ENCODE peak calls at places on chromosomes 5 and 9, in nine cellular contexts. P, K, E, D, G, F, R, N and A are unnamed samples. For H3K4me1, the result is how much of the 10 kb centered on the place peaks cover.

GRCh38 chr5:161093105-161093504 is 241.1 kb upstream of the ATP10B start:
- DNase-seq in P (no peak), K (peak), E (no peak), D (no peak), G (no peak), F (no peak), R (no peak), N (no peak), A (no peak)

GRCh38 chr5:66933066-66933465 is 263.5 kb downstream of the CD180 start:
- DNase-seq in P (no peak), K (peak), E (peak), D (no peak), G (no peak), F (no peak), R (no peak), N (no peak), A (no peak)

GRCh38 chr5:40904205-40904993 is 4.9 kb upstream of the C7 start:
- DNase-seq in P (peak), K (peak), E (peak), D (peak), G (peak), F (peak), R (peak), N (peak), A (peak)

GRCh38 chr5:134877159-134877558 is 3.0 kb downstream of the TXNDC15 start:
- DNase-seq in P (no peak), K (no peak), E (no peak), D (no peak), G (no peak), F (peak), R (no peak), N (no peak), A (no peak)

GRCh38 chr9:121972501-121972981 is 120.6 kb downstream of the TTLL11 start:
- DNase-seq in P (peak), K (no peak), E (peak), D (peak), G (peak), F (peak), R (no peak), N (no peak), A (peak)

GRCh38 chr5:98906756-98907355 is 22.0 kb downstream of the CHD1 start:
- DNase-seq in P (no peak), K (no peak), E (peak), D (no peak), G (no peak), F (no peak), R (no peak), N (no peak), A (no peak)

GRCh38 chr5:178116406-178116885 is 3.1 kb downstream of the N4BP3 start:
- DNase-seq in P (no peak), K (no peak), E (no peak), D (no peak), G (no peak), F (peak), R (no peak), N (no peak), A (no peak)

GRCh38 chr5:126988021-126988569 is 42.3 kb downstream of the MARCHF3 start:
- DNase-seq in P (no peak), K (no peak), E (no peak), D (no peak), G (no peak), F (peak), R (no peak), N (no peak), A (no peak)

GRCh38 chr5:125134216-125135081 is 388.0 kb upstream of the ZNF608 start:
- DNase-seq in P (no peak), K (peak), E (peak), D (no peak), G (no peak), F (no peak), R (no peak), N (no peak), A (no peak)

GRCh38 chr5:171984748-171985419 is 21.6 kb downstream of the FBXW11 start:
- DNase-seq in P (no peak), K (peak), E (peak), D (no peak), G (no peak), F (no peak), R (no peak), N (no peak), A (no peak)

GRCh38 chr5:150404991-150405816 is 7.5 kb downstream of the CD74 start:
- DNase-seq in P (no peak), K (no peak), E (no peak), D (no peak), G (no peak), F (no peak), R (no peak), N (no peak), A (no peak)

GRCh38 chr5:120372899-120373298 is 91.2 kb upstream of the PRR16 start:
- DNase-seq in P (no peak), K (no peak), E (no peak), D (peak), G (no peak), F (no peak), R (no peak), N (peak), A (no peak)

GRCh38 chr5:15600035-15600434 is 100.1 kb downstream of the FBXL7 start:
- DNase-seq in P (no peak), K (no peak), E (no peak), D (no peak), G (no peak), F (no peak), R (no peak), N (no peak), A (no peak)

GRCh38 chr9:132669636-132670358 is at the start of gene DDX31:
- DNase-seq in P (peak), K (peak), E (peak), D (peak), G (peak), F (peak), R (peak), N (peak), A (peak)

GRCh38 chr5:33257807-33258491 is 182.8 kb upstream of the TARS1 start:
- DNase-seq in P (no peak), K (peak), E (peak), D (no peak), G (no peak), F (no peak), R (no peak), N (no peak), A (no peak)

GRCh38 chr9:121939643-121940042 is 153.5 kb downstream of the TTLL11 start:
- DNase-seq in P (no peak), K (no peak), E (no peak), D (no peak), G (no peak), F (peak), R (no peak), N (no peak), A (no peak)

GRCh38 chr9:132151118-132151517 is 10.7 kb upstream of the NTNG2 start:
- DNase-seq in P (no peak), K (no peak), E (no peak), D (no peak), G (no peak), F (no peak), R (no peak), N (no peak), A (no peak)

GRCh38 chr9:91208837-91209236 is 152.9 kb downstream of the AUH start:
- DNase-seq in P (no peak), K (no peak), E (no peak), D (no peak), G (no peak), F (peak), R (no peak), N (no peak), A (no peak)

GRCh38 chr5:170135796-170136490 is 30.2 kb downstream of the FOXI1 start:
- DNase-seq in P (no peak), K (no peak), E (no peak), D (no peak), G (peak), F (no peak), R (no peak), N (no peak), A (no peak)

GRCh38 chr5:12947379-12947778 is 997.1 kb downstream of the DNAH5 start:
- DNase-seq in P (no peak), K (no peak), E (no peak), D (no peak), G (no peak), F (no peak), R (no peak), N (no peak), A (no peak)

GRCh38 chr5:39584921-39585320 is 160.1 kb upstream of the DAB2 start:
- DNase-seq in P (no peak), K (no peak), E (no peak), D (no peak), G (no peak), F (no peak), R (no peak), N (no peak), A (no peak)

GRCh38 chr9:7561527-7561926 is 238.1 kb downstream of the DMAC1 start:
- DNase-seq in P (no peak), K (no peak), E (no peak), D (no peak), G (no peak), F (no peak), R (no peak), N (no peak), A (no peak)

GRCh38 chr9:133443982-133444381 is 15.8 kb upstream of the CACFD1 start:
- DNase-seq in P (no peak), K (no peak), E (no peak), D (no peak), G (no peak), F (no peak), R (no peak), N (no peak), A (no peak)

GRCh38 chr5:80654391-80655230 is at the start of the genes DHFR and MSH3:
- DNase-seq in P (peak), K (peak), E (peak), D (peak), G (peak), F (peak), R (peak), N (peak), A (peak)

GRCh38 chr9:89501311-89501898 is 3.5 kb upstream of the SEMA4D start:
- DNase-seq in P (no peak), K (no peak), E (no peak), D (no peak), G (no peak), F (no peak), R (no peak), N (no peak), A (no peak)

GRCh38 chr5:132813599-132814440 is 718 bp downstream of the SOWAHA start:
- DNase-seq in P (peak), K (no peak), E (no peak), D (peak), G (no peak), F (no peak), R (no peak), N (no peak), A (no peak)

GRCh38 chr5:150036513-150036912 is 36.0 kb downstream of the HMGXB3 start:
- DNase-seq in P (no peak), K (peak), E (peak), D (peak), G (no peak), F (no peak), R (no peak), N (peak), A (no peak)

GRCh38 chr5:39120052-39120420 is 45.8 kb upstream of the RICTOR start:
- DNase-seq in P (no peak), K (no peak), E (no peak), D (no peak), G (no peak), F (no peak), R (no peak), N (no peak), A (no peak)

GRCh38 chr5:131375351-131375750 is 111.5 kb downstream of the CDC42SE2 start:
- DNase-seq in P (no peak), K (no peak), E (no peak), D (no peak), G (no peak), F (no peak), R (no peak), N (no peak), A (no peak)

GRCh38 chr5:59007460-59008063 is 424.7 kb downstream of the RAB3C start:
- DNase-seq in P (no peak), K (peak), E (peak), D (no peak), G (no peak), F (peak), R (no peak), N (no peak), A (no peak)

GRCh38 chr9:98226516-98226915 is 28.9 kb downstream of the TBC1D2 start:
- DNase-seq in P (no peak), K (peak), E (peak), D (no peak), G (peak), F (no peak), R (peak), N (no peak), A (no peak)

GRCh38 chr9:112784020-112784788 is 33.6 kb downstream of the SNX30 start:
- DNase-seq in P (no peak), K (peak), E (no peak), D (peak), G (no peak), F (no peak), R (no peak), N (no peak), A (no peak)

GRCh38 chr5:107467137-107467932 is 203.4 kb downstream of the EFNA5 start:
- DNase-seq in P (no peak), K (no peak), E (no peak), D (no peak), G (peak), F (no peak), R (no peak), N (peak), A (no peak)

GRCh38 chr9:85617271-85617670 is 124.5 kb downstream of the AGTPBP1 start:
- DNase-seq in P (no peak), K (peak), E (no peak), D (no peak), G (no peak), F (no peak), R (no peak), N (no peak), A (no peak)

GRCh38 chr5:126443374-126443851 is 20.2 kb downstream of the GRAMD2B start:
- DNase-seq in P (no peak), K (no peak), E (no peak), D (no peak), G (no peak), F (no peak), R (no peak), N (no peak), A (no peak)

GRCh38 chr9:20683351-20684034 is 566 bp upstream of the FOCAD start:
- DNase-seq in P (peak), K (peak), E (peak), D (peak), G (no peak), F (peak), R (peak), N (peak), A (peak)

GRCh38 chr5:31378838-31379237 is 153.1 kb downstream of the DROSHA start:
- DNase-seq in P (no peak), K (peak), E (no peak), D (no peak), G (no peak), F (no peak), R (no peak), N (no peak), A (no peak)

GRCh38 chr9:136343884-136344269 is 16.5 kb downstream of the GPSM1 start:
- DNase-seq in P (no peak), K (no peak), E (no peak), D (no peak), G (no peak), F (no peak), R (no peak), N (no peak), A (no peak)

GRCh38 chr9:136344544-136345280 is 17.4 kb downstream of the GPSM1 start:
- DNase-seq in P (no peak), K (no peak), E (no peak), D (no peak), G (no peak), F (no peak), R (no peak), N (no peak), A (no peak)

GRCh38 chr9:136346927-136347465 is 16.5 kb downstream of the DNLZ start:
- DNase-seq in P (no peak), K (no peak), E (no peak), D (no peak), G (no peak), F (no peak), R (no peak), N (no peak), A (no peak)

GRCh38 chr9:136346157-136346481 is 17.4 kb downstream of the DNLZ start:
- DNase-seq in P (no peak), K (no peak), E (no peak), D (no peak), G (no peak), F (no peak), R (no peak), N (no peak), A (no peak)

DNA sequence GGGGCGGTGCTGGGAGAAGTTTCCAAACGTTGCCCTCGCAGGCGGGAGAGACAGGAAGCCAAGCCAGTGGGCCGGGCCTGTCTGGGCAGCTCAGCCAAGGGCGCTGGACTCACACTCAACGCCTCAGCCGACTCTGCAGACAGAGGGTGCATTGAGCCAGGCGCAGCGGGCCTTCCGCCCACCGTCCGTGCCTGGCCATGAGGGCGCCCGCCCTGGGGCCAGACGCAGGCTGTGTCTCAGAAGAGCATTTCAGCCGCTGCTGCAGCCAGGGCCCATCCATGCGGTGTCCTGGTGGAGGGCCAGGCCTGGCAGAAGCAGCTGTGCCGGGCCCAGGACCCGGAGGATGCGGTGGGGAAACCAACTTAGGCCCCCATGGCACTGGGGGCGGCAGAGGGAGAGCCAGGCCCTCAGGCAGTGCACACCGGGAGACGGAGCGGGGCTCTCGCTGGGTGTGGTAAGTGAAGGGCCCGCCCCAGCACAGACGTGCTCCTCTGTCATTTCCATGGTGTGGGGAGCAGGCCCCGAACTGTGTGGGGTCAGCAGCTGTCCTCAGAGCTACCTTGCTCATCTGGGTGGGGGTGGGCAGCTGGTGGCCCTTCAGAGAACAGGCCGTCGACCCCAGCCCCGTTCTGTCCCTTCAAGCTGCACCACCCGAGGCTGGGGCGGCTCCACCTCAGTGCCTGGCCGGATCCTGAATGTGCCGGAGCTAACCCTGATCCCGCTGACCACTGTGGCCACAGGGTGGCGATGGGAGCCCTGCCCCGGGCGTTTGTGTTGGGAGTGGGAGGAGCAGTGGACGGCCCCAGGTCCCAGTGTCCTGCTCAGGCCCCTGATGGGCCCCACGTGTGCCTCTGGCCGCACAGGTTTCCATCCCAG is 18.0 kb downstream of the DNLZ start:
- DNase-seq in P (peak), K (peak), E (peak), D (peak), G (peak), F (no peak), R (peak), N (peak), A (peak)
- TF ChIP-seq CTCF in P (peak), K (peak), E (peak), D (peak), G (peak), F (no peak), R (peak), N (peak), A (peak)

GRCh38 chr5:143314123-143314522 is 89.4 kb downstream of the NR3C1 start:
- DNase-seq in P (no peak), K (no peak), E (no peak), D (no peak), G (no peak), F (no peak), R (no peak), N (no peak), A (no peak)

GRCh38 chr5:143313298-143313852 is 90.1 kb downstream of the NR3C1 start:
- DNase-seq in P (no peak), K (no peak), E (peak), D (no peak), G (no peak), F (no peak), R (no peak), N (no peak), A (no peak)

GRCh38 chr5:143315214-143315613 is 88.3 kb downstream of the NR3C1 start:
- DNase-seq in P (no peak), K (no peak), E (no peak), D (no peak), G (no peak), F (no peak), R (no peak), N (no peak), A (no peak)

GRCh38 chr5:143315929-143316328 is 87.6 kb downstream of the NR3C1 start:
- DNase-seq in P (no peak), K (no peak), E (no peak), D (no peak), G (no peak), F (no peak), R (no peak), N (no peak), A (no peak)

DNA sequence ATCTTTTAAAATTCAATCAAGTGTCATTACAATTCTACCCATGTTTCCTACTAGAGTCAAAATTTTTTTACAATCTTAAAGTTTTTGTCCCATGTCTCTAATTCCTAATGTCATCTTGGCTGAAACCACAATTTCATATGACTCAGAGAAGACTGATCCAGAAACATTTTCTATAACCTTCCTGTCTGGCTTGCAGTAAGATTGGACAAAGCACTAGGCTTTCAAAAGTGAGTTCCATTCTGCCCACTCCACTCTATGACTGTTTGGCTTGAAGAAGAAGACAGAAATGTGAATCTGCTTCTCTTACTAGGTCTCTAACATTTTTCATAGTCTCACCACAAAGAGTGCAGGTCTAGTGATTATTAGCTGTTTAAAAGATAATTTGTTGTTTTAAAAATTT is 88.8 kb downstream of the NR3C1 start:
- DNase-seq in P (no peak), K (peak), E (peak), D (no peak), G (peak), F (no peak), R (no peak), N (no peak), A (no peak)
- H3K4me1 ChIP-seq in P (under half), K (under half), E (half or more), D (under half), G (half or more), F (under half), R (under half), N (under half), A (half or more)

GRCh38 chr5:916441-917293 is 24.0 kb downstream of the TRIP13 start:
- DNase-seq in P (no peak), K (no peak), E (no peak), D (peak), G (no peak), F (no peak), R (peak), N (no peak), A (no peak)
- TF ChIP-seq CTCF in P (no peak), K (no peak), E (no peak), D (no peak), G (no peak), F (no peak), R (no peak), N (no peak), A (no peak)

DNA sequence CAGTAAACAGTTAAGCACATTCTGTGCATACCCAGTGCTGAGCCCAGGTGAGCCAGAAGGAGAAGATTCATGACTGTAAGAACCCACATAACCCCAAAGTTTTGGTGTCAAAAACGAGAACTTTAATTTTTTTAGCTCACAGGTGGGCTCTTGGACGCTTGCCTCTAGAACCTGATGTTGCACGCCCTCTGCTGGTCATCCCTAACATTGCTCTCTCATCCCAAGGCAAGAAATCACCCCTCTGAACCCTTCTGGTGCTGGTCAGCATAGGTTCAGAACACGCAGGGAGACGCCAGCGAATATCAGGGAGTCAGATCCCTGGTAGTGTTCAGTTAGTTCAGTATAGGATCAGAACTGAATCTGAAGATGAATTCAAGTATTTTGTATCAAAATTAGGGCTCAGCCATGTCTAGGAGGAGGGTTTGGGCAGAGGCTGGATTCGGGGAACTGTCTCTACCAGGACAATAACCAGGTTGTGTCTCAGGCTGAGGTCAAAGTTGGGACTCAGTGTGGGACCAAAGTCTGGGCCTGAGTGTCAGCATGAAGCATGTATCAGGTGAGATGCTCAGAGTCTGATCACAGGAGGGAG is 4.1 kb upstream of the DNAJB5 start:
- DNase-seq in P (peak), K (peak), E (peak), D (peak), G (no peak), F (peak), R (no peak), N (no peak), A (peak)
- H3K4me1 ChIP-seq in P (under half), K (under half), E (under half), D (under half), G (under half), F (half or more), R (under half), N (under half), A (under half)